ENCODE peak calls at places on chromosomes 4 and X, in nine cellular contexts. Y is BJ, I is ovary, W is tibial artery, D is upper lobe of right lung, P is mammary epithelial cell, A is choroid plexus epithelial cell, B is MM.1S, L is psoas muscle. R is an unnamed sample.

GRCh38 chr4:109378511-109378910 is 55.1 kb upstream of the SEC24B start:
- DNase-seq in Y (no peak), I (no peak), W (no peak), D (no peak), P (no peak), A (no peak), B (no peak), L (no peak), R (no peak)

GRCh38 chr4:26076000-26076587 is 162.1 kb downstream of the SMIM20 start:
- DNase-seq in Y (no peak), I (no peak), W (no peak), D (no peak), P (peak), A (peak), B (no peak), L (no peak), R (no peak)

GRCh38 chr4:142840516-142841123 is 5.5 kb downstream of the INPP4B start:
- DNase-seq in Y (no peak), I (no peak), W (no peak), D (no peak), P (no peak), A (peak), B (peak), L (no peak), R (peak)

GRCh38 chr4:8093587-8094274 is 64.9 kb downstream of the ABLIM2 start:
- DNase-seq in Y (no peak), I (no peak), W (no peak), D (no peak), P (no peak), A (peak), B (no peak), L (no peak), R (no peak)

GRCh38 chrX:19576742-19577141 is 61.4 kb upstream of the MAP3K15 start:
- DNase-seq in Y (no peak), I (no peak), W (no peak), D (no peak), P (no peak), A (no peak), B (no peak), L (no peak), R (no peak)

GRCh38 chrX:43655961-43656494 is at the start of gene MAOA:
- DNase-seq in Y (no peak), I (peak), W (peak), D (peak), P (no peak), A (no peak), B (no peak), L (peak), R (no peak)

GRCh38 chrX:24577091-24577490 is 70.1 kb downstream of the PCYT1B start:
- DNase-seq in Y (no peak), I (no peak), W (no peak), D (no peak), P (no peak), A (no peak), B (no peak), L (no peak), R (no peak)

GRCh38 chr4:71187399-71188196 is 151.2 kb upstream of the SLC4A4 start:
- DNase-seq in Y (no peak), I (peak), W (peak), D (peak), P (peak), A (no peak), B (no peak), L (peak), R (peak)

GRCh38 chr4:13876151-13876550 is 248.6 kb upstream of the BOD1L1 start:
- DNase-seq in Y (no peak), I (no peak), W (no peak), D (no peak), P (no peak), A (no peak), B (no peak), L (no peak), R (peak)

GRCh38 chrX:154541896-154542722 is 4.5 kb downstream of the G6PD start:
- DNase-seq in Y (peak), I (peak), W (peak), D (peak), P (peak), A (peak), B (no peak), L (peak), R (no peak)

GRCh38 chr4:124851741-124852140 is 139.2 kb upstream of the ANKRD50 start:
- DNase-seq in Y (no peak), I (no peak), W (no peak), D (no peak), P (no peak), A (no peak), B (no peak), L (no peak), R (no peak)

GRCh38 chrX:153662266-153662665 is 11.3 kb downstream of the PNCK start:
- DNase-seq in Y (no peak), I (peak), W (peak), D (peak), P (no peak), A (peak), B (peak), L (peak), R (no peak)

GRCh38 chr4:8774071-8774470 is 97.6 kb downstream of the HMX1 start:
- DNase-seq in Y (no peak), I (no peak), W (no peak), D (peak), P (no peak), A (no peak), B (no peak), L (no peak), R (no peak)

GRCh38 chrX:134752558-134752957 is 94.3 kb upstream of the PLAC1 start:
- DNase-seq in Y (no peak), I (no peak), W (no peak), D (no peak), P (no peak), A (no peak), B (no peak), L (no peak), R (no peak)

GRCh38 chrX:134758652-134759051 is 100.4 kb upstream of the PLAC1 start:
- DNase-seq in Y (no peak), I (no peak), W (no peak), D (no peak), P (no peak), A (no peak), B (no peak), L (no peak), R (no peak)

GRCh38 chrX:134749651-134750450 is 91.6 kb upstream of the PLAC1 start:
- DNase-seq in Y (no peak), I (no peak), W (no peak), D (no peak), P (no peak), A (no peak), B (no peak), L (no peak), R (no peak)

GRCh38 chrX:134753185-134754008 is 95.1 kb upstream of the PLAC1 start:
- DNase-seq in Y (no peak), I (no peak), W (no peak), D (no peak), P (peak), A (peak), B (no peak), L (no peak), R (no peak)
- TF ChIP-seq CTCF in Y (peak), I (no peak), W (no peak), D (no peak), P (peak), A (peak), B (no peak), L (peak), R (peak)

DNA sequence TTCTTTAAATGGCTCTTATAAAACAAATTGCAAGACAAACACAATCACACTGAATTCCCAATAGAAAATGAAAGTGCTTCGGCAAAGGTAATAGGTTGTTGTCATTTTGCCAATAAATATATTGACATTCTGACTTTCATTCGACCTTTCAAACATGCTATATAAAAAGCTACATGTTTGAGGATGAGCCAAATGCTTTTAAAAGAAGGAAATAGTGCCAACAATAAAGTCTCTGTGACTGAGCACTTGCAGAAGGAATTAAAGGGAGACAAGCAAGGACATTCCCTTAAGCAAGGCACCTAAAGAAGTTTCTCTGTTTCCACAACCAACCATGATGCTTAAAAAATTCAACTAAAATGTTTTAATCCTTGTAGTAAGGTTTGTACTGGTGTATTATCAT is 389.9 kb downstream of the PDGFC start:
- DNase-seq in Y (no peak), I (no peak), W (no peak), D (no peak), P (no peak), A (no peak), B (no peak), L (no peak), R (no peak)
- H3K4me3 ChIP-seq in Y (no peak), I (no peak), W (peak), D (peak), P (no peak), A (peak), B (no peak), L (no peak), R (peak)

GRCh38 chrX:65745992-65746391 is 78.5 kb downstream of the MSN start:
- DNase-seq in Y (no peak), I (no peak), W (no peak), D (no peak), P (no peak), A (peak), B (no peak), L (no peak), R (no peak)
- TF ChIP-seq CTCF in Y (no peak), I (no peak), W (no peak), D (no peak), P (peak), A (peak), B (peak), L (no peak), R (peak)

GRCh38 chrX:49183701-49184281 is 2.4 kb downstream of the PRICKLE3 start:
- DNase-seq in Y (no peak), I (peak), W (no peak), D (no peak), P (no peak), A (no peak), B (no peak), L (no peak), R (no peak)
- H3K4me3 ChIP-seq in Y (peak), I (no peak), W (peak), D (peak), P (peak), A (peak), B (no peak), L (peak), R (no peak)

DNA sequence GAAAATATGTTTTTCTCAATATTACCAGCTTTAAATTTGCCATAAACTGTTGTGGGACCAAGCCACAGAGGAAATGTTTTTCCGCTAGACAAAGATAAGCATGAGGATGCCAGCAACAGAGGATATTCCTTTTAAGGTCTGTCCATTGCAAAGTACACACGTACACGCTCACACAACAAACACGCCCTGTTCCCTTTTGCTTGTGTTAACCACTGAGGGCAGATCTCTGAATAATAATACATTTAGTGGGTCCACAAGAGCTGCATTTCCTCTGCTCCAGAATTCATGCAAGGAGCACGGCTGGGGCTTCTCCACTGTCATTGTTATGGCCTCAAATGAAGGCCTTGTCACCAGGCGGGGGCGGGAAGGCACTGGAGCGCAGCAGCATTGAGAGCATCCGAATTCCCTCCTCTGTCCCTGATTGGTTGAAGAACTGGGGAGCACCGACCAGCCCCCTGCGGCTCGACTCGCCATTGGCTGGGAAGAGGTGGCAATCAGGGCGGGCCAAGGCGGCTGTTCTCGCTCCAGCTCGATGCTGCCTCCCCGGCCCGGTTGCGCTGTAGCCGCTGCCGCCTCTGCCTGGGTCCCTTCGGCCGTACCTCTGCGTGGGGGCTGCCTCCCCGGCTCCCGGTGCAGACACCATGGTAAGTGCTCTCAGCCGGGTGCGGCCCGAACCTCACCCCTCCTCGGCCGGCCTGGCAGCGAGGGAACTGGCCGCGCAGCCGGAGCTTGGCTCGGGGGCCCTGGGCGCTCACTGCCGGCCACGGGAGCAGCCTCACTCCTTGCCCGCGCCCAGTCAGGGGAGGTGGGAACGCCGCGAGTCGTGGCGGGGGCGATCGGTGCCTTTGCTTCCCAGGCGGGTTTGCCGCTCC is at the start of gene GUCY1B1:
- DNase-seq in Y (peak), I (peak), W (peak), D (peak), P (peak), A (peak), B (peak), L (peak), R (peak)
- TF ChIP-seq CTCF in Y (peak), I (peak), W (peak), D (peak), P (peak), A (peak), B (peak), L (peak), R (peak)

GRCh38 chr4:1009647-1010521 is 1.5 kb upstream of the FGFRL1 start:
- DNase-seq in Y (no peak), I (peak), W (peak), D (peak), P (peak), A (peak), B (no peak), L (peak), R (no peak)
- H3K4me3 ChIP-seq in Y (peak), I (peak), W (peak), D (peak), P (peak), A (peak), B (no peak), L (peak), R (peak)

GRCh38 chrX:48897157-48897620 is 379 bp downstream of the TIMM17B start:
- DNase-seq in Y (no peak), I (peak), W (peak), D (peak), P (peak), A (peak), B (peak), L (peak), R (no peak)
- TF ChIP-seq CTCF in Y (no peak), I (no peak), W (no peak), D (no peak), P (no peak), A (no peak), B (no peak), L (no peak), R (no peak)

GRCh38 chr4:75511841-75512240 is 2.4 kb downstream of the RCHY1 start:
- DNase-seq in Y (no peak), I (no peak), W (no peak), D (no peak), P (no peak), A (no peak), B (no peak), L (no peak), R (no peak)
- H3K4me3 ChIP-seq in Y (no peak), I (no peak), W (peak), D (peak), P (no peak), A (no peak), B (peak), L (peak), R (peak)

R was measured in epithelial cell of proximal tubule.